ENCODE peak calls at places on chromosomes 3 and 15, in five cellular contexts. M is adrenal gland, G is OCI-LY7, I is sigmoid colon, L is cardiac muscle cell. R is an unnamed sample.

GRCh38 chr3:25582242-25582641 is 82.5 kb downstream of the TOP2B start:
- DNase-seq in M (peak; percentile 87), G (no peak), I (no peak), L (peak; percentile 53), R (no peak)

GRCh38 chr15:55360256-55360655 is 41.2 kb downstream of the PIGB start:
- DNase-seq in M (no peak), G (no peak), I (no peak), L (no peak), R (no peak)

GRCh38 chr3:16336876-16337275 is 71.9 kb downstream of the OXNAD1 start:
- DNase-seq in M (no peak), G (no peak), I (no peak), L (no peak), R (no peak)

GRCh38 chr15:48086162-48086561 is 34.6 kb upstream of the SLC24A5 start:
- DNase-seq in M (no peak), G (no peak), I (no peak), L (no peak), R (no peak)

GRCh38 chr3:164488893-164489292 is 589.4 kb downstream of the SI start:
- DNase-seq in M (no peak), G (no peak), I (no peak), L (no peak), R (no peak)

GRCh38 chr3:112302881-112303761 is 9.1 kb upstream of the SLC9C1 start:
- DNase-seq in M (no peak), G (peak; percentile 33), I (no peak), L (peak; percentile 67), R (no peak)

GRCh38 chr15:79582650-79583049 is 150.5 kb downstream of the MINAR1 start:
- DNase-seq in M (no peak), G (no peak), I (no peak), L (no peak), R (no peak)

GRCh38 chr15:74025436-74025835 is 30.9 kb downstream of the PML start:
- DNase-seq in M (no peak), G (no peak), I (no peak), L (no peak), R (no peak)

GRCh38 chr15:95141486-95141885 is 910.1 kb downstream of the MCTP2 start:
- DNase-seq in M (no peak), G (no peak), I (no peak), L (no peak), R (no peak)

GRCh38 chr3:117788086-117788485 is 1078.5 kb downstream of the TUSC7 start:
- DNase-seq in M (peak; percentile 79), G (no peak), I (no peak), L (no peak), R (no peak)

GRCh38 chr3:193915613-193916012 is 220.3 kb upstream of the HES1 start:
- DNase-seq in M (no peak), G (no peak), I (no peak), L (no peak), R (no peak)

GRCh38 chr15:68275165-68275746 is 2.3 kb upstream of the FEM1B start:
- DNase-seq in M (no peak), G (no peak), I (no peak), L (no peak), R (no peak)

GRCh38 chr3:194304186-194304917 is 46.8 kb downstream of the CPN2 start:
- DNase-seq in M (no peak), G (no peak), I (peak; percentile 54), L (no peak), R (no peak)

GRCh38 chr3:57749542-57749941 is 6.6 kb upstream of the SLMAP start:
- DNase-seq in M (no peak), G (no peak), I (no peak), L (no peak), R (no peak)

GRCh38 chr3:127953092-127953491 is 38.1 kb downstream of the KBTBD12 start:
- DNase-seq in M (no peak), G (no peak), I (no peak), L (no peak), R (no peak)

GRCh38 chr3:62249855-62250543 is 123.4 kb downstream of the FEZF2 start:
- DNase-seq in M (no peak), G (no peak), I (no peak), L (no peak), R (no peak)

GRCh38 chr3:126544596-126545281 is 14.0 kb downstream of the C3orf22 start:
- DNase-seq in M (no peak), G (no peak), I (peak; percentile 46), L (no peak), R (no peak)

GRCh38 chr3:126543457-126544090 is 15.2 kb downstream of the C3orf22 start:
- DNase-seq in M (no peak), G (no peak), I (peak; percentile 58), L (no peak), R (no peak)

GRCh38 chr3:126541628-126542339 is 16.9 kb downstream of the C3orf22 start:
- DNase-seq in M (no peak), G (no peak), I (peak; percentile 60), L (no peak), R (no peak)

GRCh38 chr3:126540946-126541627 is 17.1 kb downstream of the CHST13 start:
- DNase-seq in M (no peak), G (no peak), I (peak; percentile 45), L (no peak), R (no peak)

DNA sequence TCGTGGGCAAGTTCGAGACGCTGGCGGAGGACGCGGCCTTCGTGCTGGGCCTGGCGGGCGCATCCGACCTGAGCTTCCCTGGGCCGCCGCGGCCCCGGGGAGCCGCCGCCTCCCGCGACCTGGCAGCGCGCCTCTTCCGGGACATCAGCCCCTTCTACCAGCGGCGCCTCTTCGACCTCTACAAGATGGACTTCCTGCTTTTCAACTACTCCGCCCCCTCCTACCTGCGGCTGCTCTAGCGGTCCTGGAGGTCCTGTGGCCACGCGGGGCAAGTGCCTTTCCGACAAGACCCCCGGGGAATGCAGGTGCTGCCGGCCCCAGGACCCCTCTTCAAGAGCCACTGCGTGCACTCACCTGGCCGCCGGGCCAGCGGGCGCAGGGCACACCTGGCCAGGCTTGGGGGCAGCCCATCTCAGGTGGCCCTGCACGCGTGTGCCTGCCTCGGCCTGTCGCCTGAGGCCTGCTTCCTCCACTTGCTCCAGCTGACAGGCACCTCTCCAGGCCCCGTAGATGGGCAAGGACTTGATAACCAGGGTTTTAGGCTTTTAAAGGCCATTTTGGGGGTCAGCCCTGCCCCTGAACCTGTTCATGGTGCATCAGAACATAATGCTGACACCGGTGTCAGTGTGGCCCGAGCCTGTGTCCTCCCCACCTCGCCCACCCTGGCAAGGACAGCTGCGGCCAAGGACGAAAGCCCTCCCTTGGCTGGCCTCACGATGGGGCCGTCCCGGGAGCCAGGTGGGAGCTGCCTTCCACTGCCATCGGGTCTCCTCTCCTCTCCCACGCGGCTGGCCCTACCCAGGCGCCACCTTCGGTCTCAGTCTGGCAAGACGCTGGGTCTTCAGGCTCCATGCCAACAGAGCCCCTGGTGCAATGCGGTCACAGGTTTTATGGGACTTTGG is 16.1 kb downstream of the C3orf22 start:
- DNase-seq in M (no peak), G (no peak), I (peak; percentile 62), L (no peak), R (no peak)
- H3K4me3 ChIP-seq in M (no peak overlapping the region), G (no peak overlapping the region), I (no peak overlapping the region), L (no peak overlapping the region), R (no peak overlapping the region)

DNA sequence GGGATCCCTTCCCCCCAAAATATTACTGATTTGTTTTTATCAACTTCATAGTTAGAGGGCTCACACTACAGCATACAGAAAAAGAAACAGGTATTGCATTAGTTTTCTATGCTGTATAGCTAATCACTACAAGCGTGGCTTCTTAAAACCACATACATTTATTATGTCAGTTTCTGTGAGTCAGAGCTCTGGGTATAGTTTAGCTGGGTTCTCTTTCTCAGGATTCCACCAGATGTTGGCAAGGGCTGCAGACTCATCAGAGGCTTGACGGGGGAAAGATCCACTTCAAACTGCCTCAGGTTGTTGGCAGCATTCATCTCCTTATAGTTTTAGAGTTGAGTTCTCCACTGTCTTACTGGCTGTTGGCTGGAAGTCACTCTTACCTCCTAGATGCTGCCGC is 328.0 kb downstream of the NLGN1 start:
- DNase-seq in M (no peak), G (no peak), I (no peak), L (no peak), R (no peak)
- H3K4me1 ChIP-seq in M (no peaks in the 10 kb centered on the region), G (no peaks in the 10 kb centered on the region), I (no peaks in the 10 kb centered on the region), L (no peaks in the 10 kb centered on the region), R (no peaks in the 10 kb centered on the region)

GRCh38 chr15:27475395-27475794 is 504.4 kb downstream of the GABRG3 start:
- DNase-seq in M (no peak), G (no peak), I (no peak), L (no peak), R (no peak)
- H3K9me3 ChIP-seq in M (no peaks in the 10 kb centered on the region), G (no peaks in the 10 kb centered on the region), I (no peaks in the 10 kb centered on the region), L (no peaks in the 10 kb centered on the region), R (no peaks in the 10 kb centered on the region)

GRCh38 chr3:37997321-37997720 is 6.7 kb downstream of the VILL start:
- DNase-seq in M (no peak), G (no peak), I (peak; percentile 66), L (no peak), R (no peak)

GRCh38 chr3:37999836-38000235 is 9.2 kb downstream of the VILL start:
- DNase-seq in M (no peak), G (no peak), I (peak; percentile 55), L (no peak), R (no peak)

GRCh38 chr3:37995652-37996641 is 5.4 kb downstream of the VILL start:
- DNase-seq in M (no peak), G (no peak), I (peak; percentile 58), L (no peak), R (no peak)

GRCh38 chr3:37996785-37997301 is 6.3 kb downstream of the VILL start:
- DNase-seq in M (peak; percentile 82), G (peak; percentile 84), I (peak; percentile 87), L (peak; percentile 75), R (peak; percentile 81)

GRCh38 chr3:37997791-37998370 is 7.3 kb downstream of the VILL start:
- DNase-seq in M (no peak), G (no peak), I (peak; percentile 76), L (no peak), R (no peak)
- H3K4me3 ChIP-seq in M (no peak overlapping the region), G (no peak overlapping the region), I (no peak overlapping the region), L (no peak overlapping the region), R (peak overlapping the region; percentile 54)

GRCh38 chr3:197750396-197750831 is 731 bp downstream of the FYTTD1 start:
- DNase-seq in M (peak; percentile 75), G (peak; percentile 85), I (peak; percentile 83), L (peak; percentile 78), R (peak; percentile 64)
- H3K4me1 ChIP-seq in M (peaks cover 6% of the 10 kb centered on the region), G (peaks cover 41% of the 10 kb centered on the region), I (peaks cover 31% of the 10 kb centered on the region), L (peaks cover 9% of the 10 kb centered on the region), R (peaks cover 11% of the 10 kb centered on the region)

DNA sequence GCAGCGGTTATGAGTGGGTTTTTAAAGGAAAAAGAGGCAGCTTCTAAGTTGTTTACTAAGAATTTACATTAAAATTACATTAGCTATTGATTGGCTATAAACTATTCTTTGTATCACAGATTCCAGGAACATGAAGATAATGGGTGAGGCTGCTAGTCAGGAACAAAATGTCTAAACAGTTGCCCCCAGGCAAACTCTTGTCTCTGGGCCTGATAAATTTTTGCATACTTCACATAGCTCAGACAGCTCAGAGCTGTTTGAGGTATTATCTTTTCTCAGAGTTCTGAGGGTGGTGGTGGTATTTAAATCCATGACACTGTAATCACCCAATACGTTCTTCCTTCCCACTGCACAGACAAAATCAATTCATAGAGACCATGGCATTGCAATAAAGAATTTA is 2.1 kb upstream of the HACD2 start:
- DNase-seq in M (no peak), G (no peak), I (no peak), L (peak; percentile 18), R (no peak)
- H3K9me3 ChIP-seq in M (no peaks in the 10 kb centered on the region), G (peaks cover 37% of the 10 kb centered on the region), I (no peaks in the 10 kb centered on the region), L (no peaks in the 10 kb centered on the region), R (peaks cover 4% of the 10 kb centered on the region)

GRCh38 chr3:89114841-89115223 is 7.4 kb downstream of the EPHA3 start:
- DNase-seq in M (no peak), G (no peak), I (no peak), L (no peak), R (no peak)
- H3K4me3 ChIP-seq in M (no peak overlapping the region), G (no peak overlapping the region), I (peak overlapping the region; percentile 49), L (peak overlapping the region; percentile 48), R (no peak overlapping the region)

R was measured in naive thymus-derived CD4-positive, alpha-beta T cell.